ENCODE peak calls at places on chromosomes 16 and 17, in eight cellular contexts. Q is NCI-H1105 treated with DMSO at 0.1 percent for 48 hours, D is ELR, O is stromal cell of bone marrow, L is H9, I is nephron progenitor cell, Z is GM03348, N is NCI-H460. R is an unnamed sample.
A peak's percentile ranks its signal among the peaks of the same experiment; 100 is the strongest.

GRCh38 chr16:51759329-51759728 is 608.3 kb upstream of the SALL1 start:
- DNase-seq in Q (no peak), D (no peak), O (no peak), L (no peak), I (no peak), Z (no peak), N (no peak), R (no peak)

GRCh38 chr17:47295037-47295873 is 28.5 kb upstream of the EFCAB13 start:
- DNase-seq in Q (no peak), D (no peak), O (no peak), L (no peak), I (no peak), Z (no peak), N (no peak), R (no peak)

GRCh38 chr17:78289802-78290363 is 58.5 kb downstream of the TMEM235 start:
- DNase-seq in Q (peak; percentile 23), D (peak; percentile 93), O (peak; percentile 87), L (peak; percentile 91), I (peak; percentile 71), Z (peak; percentile 91), N (peak; percentile 92), R (peak; percentile 89)

GRCh38 chr17:57830880-57831279 is 19.0 kb downstream of the MRPS23 start:
- DNase-seq in Q (no peak), D (no peak), O (no peak), L (no peak), I (no peak), Z (no peak), N (no peak), R (no peak)

GRCh38 chr17:74645010-74645409 is 21.5 kb upstream of the CD300E start:
- DNase-seq in Q (no peak), D (no peak), O (no peak), L (no peak), I (no peak), Z (no peak), N (no peak), R (no peak)

GRCh38 chr16:72172105-72173034 is at the start of gene PMFBP1:
- DNase-seq in Q (no peak), D (peak; percentile 89), O (peak; percentile 59), L (no peak), I (no peak), Z (peak; percentile 17), N (no peak), R (no peak)

GRCh38 chr17:82596837-82597672 is 51.2 kb downstream of the WDR45B start:
- DNase-seq in Q (no peak), D (no peak), O (no peak), L (no peak), I (no peak), Z (no peak), N (no peak), R (no peak)

GRCh38 chr16:23869052-23869451 is 33.3 kb downstream of the PRKCB start:
- DNase-seq in Q (no peak), D (no peak), O (no peak), L (no peak), I (no peak), Z (no peak), N (no peak), R (no peak)

GRCh38 chr16:24850289-24850931 is 4.6 kb downstream of the SLC5A11 start:
- DNase-seq in Q (no peak), D (peak; percentile 88), O (no peak), L (no peak), I (no peak), Z (no peak), N (no peak), R (no peak)

GRCh38 chr17:74199306-74200092 is 4.0 kb upstream of the RPL38 start:
- DNase-seq in Q (no peak), D (peak; percentile 71), O (no peak), L (peak; percentile 89), I (peak; percentile 86), Z (peak; percentile 85), N (peak; percentile 47), R (peak; percentile 85)